ENCODE peak calls at places on chromosomes 6 and 20, in four cellular contexts. One of them, this sample, is unnamed.

GRCh38 chr20:4216866-4217265 is 201.5 kb upstream of the RNF24 start:
- DNase-seq in ovary: no peak
- DNase-seq in AG08395: no peak
- DNase-seq in NCI-H2107: no peak
- DNase-seq in this sample: no peak

GRCh38 chr6:145374566-145374965 is 360.8 kb downstream of the EPM2A start:
- DNase-seq in ovary: no peak
- DNase-seq in AG08395: no peak
- DNase-seq in NCI-H2107: no peak
- DNase-seq in this sample: no peak

GRCh38 chr6:40356242-40356910 is 230.8 kb downstream of the LRFN2 start:
- DNase-seq in ovary: no peak
- DNase-seq in AG08395: peak
- DNase-seq in NCI-H2107: no peak
- DNase-seq in this sample: no peak

GRCh38 chr20:61731363-61732181 is 334.1 kb downstream of the TAF4 start:
- DNase-seq in ovary: no peak
- DNase-seq in AG08395: peak
- DNase-seq in NCI-H2107: no peak
- DNase-seq in this sample: no peak

GRCh38 chr6:117615981-117616961 is 14.0 kb upstream of the GOPC start:
- DNase-seq in ovary: no peak
- DNase-seq in AG08395: no peak
- DNase-seq in NCI-H2107: no peak
- DNase-seq in this sample: no peak

GRCh38 chr20:2694519-2694918 is 1.9 kb downstream of the EBF4 start:
- DNase-seq in ovary: no peak
- DNase-seq in AG08395: no peak
- DNase-seq in NCI-H2107: no peak
- DNase-seq in this sample: no peak

GRCh38 chr6:10981409-10981808 is 62.7 kb downstream of the ELOVL2 start:
- DNase-seq in ovary: no peak
- DNase-seq in AG08395: no peak
- DNase-seq in NCI-H2107: no peak
- DNase-seq in this sample: no peak

GRCh38 chr6:108608453-108609275 is 47.9 kb downstream of the FOXO3 start:
- DNase-seq in ovary: no peak
- DNase-seq in AG08395: no peak
- DNase-seq in NCI-H2107: no peak
- DNase-seq in this sample: no peak

GRCh38 chr6:10355115-10355702 is 59.7 kb downstream of the TFAP2A start:
- DNase-seq in ovary: no peak
- DNase-seq in AG08395: no peak
- DNase-seq in NCI-H2107: no peak
- DNase-seq in this sample: peak

GRCh38 chr6:114592506-114592905 is 249.7 kb upstream of the HS3ST5 start:
- DNase-seq in ovary: no peak
- DNase-seq in AG08395: no peak
- DNase-seq in NCI-H2107: no peak
- DNase-seq in this sample: no peak

GRCh38 chr6:159110013-159110412 is 59.2 kb upstream of the FNDC1 start:
- DNase-seq in ovary: no peak
- DNase-seq in AG08395: peak
- DNase-seq in NCI-H2107: peak
- DNase-seq in this sample: no peak

GRCh38 chr6:63764318-63764916 is 128.8 kb downstream of the PHF3 start:
- DNase-seq in ovary: no peak
- DNase-seq in AG08395: peak
- DNase-seq in NCI-H2107: peak
- DNase-seq in this sample: no peak

GRCh38 chr6:111788779-111789276 is 84.4 kb downstream of the FYN start:
- DNase-seq in ovary: no peak
- DNase-seq in AG08395: no peak
- DNase-seq in NCI-H2107: no peak
- DNase-seq in this sample: no peak

GRCh38 chr6:53879608-53880007 is 84.8 kb downstream of the LRRC1 start:
- DNase-seq in ovary: no peak
- DNase-seq in AG08395: no peak
- DNase-seq in NCI-H2107: no peak
- DNase-seq in this sample: no peak

GRCh38 chr6:136964368-136964767 is 42.3 kb downstream of the SLC35D3 start:
- DNase-seq in ovary: no peak
- DNase-seq in AG08395: no peak
- DNase-seq in NCI-H2107: no peak
- DNase-seq in this sample: no peak

GRCh38 chr6:121849477-121849876 is 414.0 kb downstream of the GJA1 start:
- DNase-seq in ovary: peak
- DNase-seq in AG08395: peak
- DNase-seq in NCI-H2107: no peak
- DNase-seq in this sample: peak

GRCh38 chr6:122869437-122870024 is 80.5 kb downstream of the SMPDL3A start:
- DNase-seq in ovary: no peak
- DNase-seq in AG08395: peak
- DNase-seq in NCI-H2107: peak
- DNase-seq in this sample: peak

GRCh38 chr6:111080713-111081112 is 6.6 kb upstream of the SLC16A10 start:
- DNase-seq in ovary: no peak
- DNase-seq in AG08395: no peak
- DNase-seq in NCI-H2107: no peak
- DNase-seq in this sample: no peak

GRCh38 chr6:138467901-138468300 is 31.4 kb downstream of the NHSL1 start:
- DNase-seq in ovary: no peak
- DNase-seq in AG08395: no peak
- DNase-seq in NCI-H2107: no peak
- DNase-seq in this sample: no peak